ENCODE peak calls at places on chromosome 20, in four cellular contexts. B, F, E and S are unnamed samples.

GRCh38 chr20:7285918-7286556 is 518.6 kb downstream of the BMP2 start:
- DNase-seq in F (peak; percentile 59), B (peak; percentile 62), E (peak; percentile 72), S (peak; percentile 92)

GRCh38 chr20:62116558-62117361 is 5.5 kb upstream of the LSM14B start:
- DNase-seq in E (no peak), F (no peak), B (no peak), S (no peak)

GRCh38 chr20:62219992-62220665 is at the start of gene HRH3:
- DNase-seq in F (peak; percentile 82), B (no peak), E (peak; percentile 16), S (no peak)

GRCh38 chr20:23127506-23128279 is 41.6 kb upstream of the CD93 start:
- DNase-seq in F (no peak), B (no peak), E (no peak), S (no peak)

GRCh38 chr20:56347628-56348305 is 11.0 kb upstream of the FAM210B start:
- DNase-seq in E (no peak), F (peak; percentile 46), B (no peak), S (no peak)

GRCh38 chr20:2873747-2874041 is 413 bp downstream of the PTPRA start:
- DNase-seq in F (peak; percentile 67), B (no peak), E (peak; percentile 47), S (peak; percentile 12)

GRCh38 chr20:32465092-32465900 is 107.2 kb downstream of the ASXL1 start:
- DNase-seq in E (peak; percentile 87), F (no peak), B (peak; percentile 81), S (no peak)

GRCh38 chr20:62808211-62808865 is 3.7 kb downstream of the OGFR start:
- DNase-seq in E (no peak), B (no peak), F (peak; percentile 82), S (peak; percentile 66)

GRCh38 chr20:7971536-7972285 is 31.5 kb upstream of the HAO1 start:
- DNase-seq in B (peak; percentile 24), E (peak; percentile 45), F (no peak), S (no peak)

GRCh38 chr20:1805161-1805581 is 90.0 kb upstream of the SIRPA start:
- DNase-seq in B (no peak), E (no peak), F (no peak), S (no peak)

GRCh38 chr20:10987651-10988383 is 314.0 kb upstream of the JAG1 start:
- DNase-seq in E (peak; percentile 57), B (peak; percentile 55), F (no peak), S (peak; percentile 34)

GRCh38 chr20:62816879-62817873 is at the start of gene COL9A3:
- DNase-seq in E (no peak), F (no peak), B (no peak), S (no peak)

GRCh38 chr20:43636429-43636828 is 30.5 kb upstream of the MYBL2 start:
- DNase-seq in B (no peak), F (no peak), E (no peak), S (no peak)

DNA sequence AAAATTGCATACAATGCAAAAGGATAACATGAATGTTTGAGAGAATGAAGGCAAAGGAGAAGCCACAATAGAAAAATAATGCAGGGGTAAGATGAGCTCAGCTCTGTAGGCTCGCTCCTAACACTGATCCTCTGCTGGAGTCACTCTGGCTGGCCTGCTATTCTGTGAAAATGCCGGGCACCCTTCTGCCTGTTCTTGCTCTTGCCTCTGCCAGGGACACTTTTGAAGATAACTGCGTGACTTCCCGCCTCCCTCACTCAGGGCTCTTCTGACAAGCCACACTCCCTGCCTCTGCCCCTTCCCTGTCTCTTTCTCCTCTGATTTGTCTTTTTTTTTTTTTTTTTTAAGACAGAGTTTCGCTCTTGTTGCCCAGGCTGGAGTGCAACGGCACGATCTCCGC is 35.3 kb upstream of the MYBL2 start:
- DNase-seq in F (no peak), B (no peak), E (no peak), S (no peak)
- H3K79me2 ChIP-seq in F (no peaks in the 10 kb centered on the region), B (no peaks in the 10 kb centered on the region), E (no peaks in the 10 kb centered on the region), S (no peaks in the 10 kb centered on the region)

DNA sequence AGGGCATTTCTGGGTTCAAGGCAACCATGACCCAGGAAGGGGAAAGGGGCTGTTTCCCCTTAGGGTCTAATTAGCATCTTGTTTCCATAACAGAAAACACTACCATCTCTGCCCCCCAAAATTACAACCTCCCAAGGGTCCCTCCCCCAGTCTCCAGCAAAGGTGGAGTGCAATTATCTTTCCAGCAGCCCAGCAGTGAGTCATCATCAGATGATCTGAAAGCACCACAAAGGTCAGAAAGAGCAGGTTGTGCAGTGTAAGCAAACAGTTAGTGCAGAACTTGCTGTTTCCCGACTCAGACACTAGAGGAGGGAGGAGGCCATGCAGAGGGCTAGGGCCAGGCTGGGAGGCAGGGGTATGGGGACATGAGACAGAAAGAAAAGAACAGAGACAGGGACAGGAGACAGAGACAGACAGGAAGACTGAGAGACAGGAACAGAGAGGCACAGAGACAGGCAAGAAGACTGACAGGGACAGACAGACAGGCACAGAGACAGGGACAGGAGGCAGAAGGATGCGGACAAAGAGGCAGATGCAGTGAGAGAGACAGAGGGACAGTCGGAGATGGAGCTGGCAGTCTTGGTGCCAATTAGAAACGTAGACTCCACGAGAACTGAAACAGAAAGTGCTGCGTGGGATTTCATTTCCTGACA is 62.5 kb downstream of the PYGB start:
- DNase-seq in B (peak; percentile 87), E (peak; percentile 90), F (no peak), S (peak; percentile 92)
- H3K9ac ChIP-seq in B (peak overlapping the region; percentile 89), E (peak overlapping the region; percentile 77), F (no peak overlapping the region), S (peak overlapping the region; percentile 76)

GRCh38 chr20:19742974-19743649 is 14.9 kb upstream of the RIN2 start:
- DNase-seq in F (no peak), B (no peak), E (no peak), S (no peak)

GRCh38 chr20:19738936-19739335 is 19.1 kb upstream of the RIN2 start:
- DNase-seq in B (peak; percentile 52), E (peak; percentile 56), F (no peak), S (peak; percentile 74)

GRCh38 chr20:19739351-19739750 is 18.7 kb upstream of the RIN2 start:
- DNase-seq in B (no peak), E (no peak), F (no peak), S (no peak)

GRCh38 chr20:19741914-19742313 is 16.1 kb upstream of the RIN2 start:
- DNase-seq in B (no peak), E (no peak), F (no peak), S (no peak)

DNA sequence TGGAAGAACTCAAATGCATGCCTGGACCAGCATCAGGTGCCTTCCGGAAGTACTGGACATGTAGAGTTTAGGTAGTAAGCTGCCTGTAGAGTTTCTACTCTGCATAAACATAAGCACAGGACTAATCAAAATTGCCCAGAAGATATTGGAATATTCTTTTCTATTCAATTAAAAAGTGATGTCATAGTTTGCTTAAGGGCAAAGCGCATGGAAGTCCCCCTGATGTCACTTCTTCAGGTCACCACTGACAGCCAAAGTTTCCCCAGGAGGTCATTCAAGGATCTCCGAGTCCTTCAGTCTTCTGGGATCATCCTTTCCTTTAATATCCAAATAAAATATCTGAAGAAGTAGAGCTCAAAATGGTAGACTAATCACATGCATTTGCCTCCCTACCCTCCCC is 17.6 kb upstream of the RIN2 start:
- DNase-seq in F (no peak), E (no peak), B (no peak), S (no peak)
- H3K79me2 ChIP-seq in F (no peaks in the 10 kb centered on the region), E (no peaks in the 10 kb centered on the region), B (no peaks in the 10 kb centered on the region), S (no peaks in the 10 kb centered on the region)

GRCh38 chr20:45339799-45340198 is 8.4 kb downstream of the SDC4 start:
- DNase-seq in B (no peak), E (no peak), F (no peak), S (no peak)

GRCh38 chr20:45336530-45337366 is 11.5 kb downstream of the SDC4 start:
- DNase-seq in B (peak; percentile 95), E (peak; percentile 97), F (no peak), S (peak; percentile 98)

GRCh38 chr20:45338121-45339030 is 9.8 kb downstream of the SDC4 start:
- DNase-seq in E (peak; percentile 13), B (no peak), F (no peak), S (no peak)

GRCh38 chr20:45339084-45339483 is 9.1 kb downstream of the SDC4 start:
- DNase-seq in B (no peak), F (no peak), E (no peak), S (no peak)

GRCh38 chr20:45337367-45338120 is 10.7 kb downstream of the SDC4 start:
- DNase-seq in B (peak; percentile 96), F (no peak), E (peak; percentile 98), S (peak; percentile 78)
- H3K9ac ChIP-seq in B (peak overlapping the region; percentile 87), F (no peak overlapping the region), E (peak overlapping the region; percentile 51), S (peak overlapping the region; percentile 56)